ENCODE peak calls at places on chromosomes 5 and 9, in six cellular contexts. H is GM12878, Y is HepG2, P is SK-N-SH, V is H1, D is K562. O is an unnamed sample.

GRCh38 chr5:53557386-53557785 is 3.1 kb upstream of the NDUFS4 start:
- DNase-seq in H (no peak), Y (no peak), P (no peak), V (no peak), D (no peak), O (no peak)

GRCh38 chr5:32042571-32042970 is 131.5 kb downstream of the GOLPH3 start:
- DNase-seq in H (no peak), Y (no peak), P (no peak), V (no peak), D (no peak), O (no peak)

GRCh38 chr9:79220246-79220645 is 351.5 kb upstream of the TLE4 start:
- DNase-seq in H (no peak), Y (no peak), P (no peak), V (no peak), D (no peak), O (no peak)

GRCh38 chr9:86413966-86414880 is 60.0 kb upstream of the TUT7 start:
- DNase-seq in H (no peak), Y (peak; percentile 25), P (peak; percentile 49), V (no peak), D (peak; percentile 10), O (no peak)

GRCh38 chr5:73387630-73388370 is 60.8 kb downstream of the FOXD1 start:
- DNase-seq in H (peak; percentile 76), Y (no peak), P (no peak), V (no peak), D (no peak), O (peak; percentile 1)

GRCh38 chr9:79559501-79560181 is 12.1 kb upstream of the TLE4 start:
- DNase-seq in H (no peak), Y (no peak), P (peak; percentile 21), V (no peak), D (no peak), O (no peak)

GRCh38 chr9:137441289-137441934 is at the start of gene ENTPD8:
- DNase-seq in H (no peak), Y (peak; percentile 87), P (peak; percentile 89), V (peak; percentile 93), D (peak; percentile 71), O (no peak)

GRCh38 chr9:35609001-35609819 is 4.1 kb downstream of the TESK1 start:
- DNase-seq in H (no peak), Y (no peak), P (no peak), V (no peak), D (no peak), O (no peak)

GRCh38 chr9:2299156-2299842 is 284.2 kb downstream of the SMARCA2 start:
- DNase-seq in H (no peak), Y (no peak), P (no peak), V (peak; percentile 17), D (no peak), O (no peak)

GRCh38 chr5:88141695-88141979 is 127.0 kb downstream of the TMEM161B start:
- DNase-seq in H (no peak), Y (no peak), P (no peak), V (no peak), D (no peak), O (no peak)

GRCh38 chr9:127976498-127976897 is 4.3 kb downstream of the EEIG1 start:
- DNase-seq in H (no peak), Y (no peak), P (no peak), V (no peak), D (no peak), O (no peak)

GRCh38 chr9:7452378-7452777 is 347.2 kb downstream of the DMAC1 start:
- DNase-seq in H (no peak), Y (no peak), P (no peak), V (no peak), D (no peak), O (no peak)
- TF ChIP-seq GABPA in H (no peak), Y (no peak), P (no peak), V (no peak), D (no peak), O (no peak)

GRCh38 chr9:98226516-98226915 is 28.9 kb downstream of the TBC1D2 start:
- DNase-seq in H (no peak), Y (peak; percentile 76), P (no peak), V (no peak), D (no peak), O (no peak)
- TF ChIP-seq GABPA in H (no peak), Y (no peak), P (no peak), V (no peak), D (no peak), O (no peak)

DNA sequence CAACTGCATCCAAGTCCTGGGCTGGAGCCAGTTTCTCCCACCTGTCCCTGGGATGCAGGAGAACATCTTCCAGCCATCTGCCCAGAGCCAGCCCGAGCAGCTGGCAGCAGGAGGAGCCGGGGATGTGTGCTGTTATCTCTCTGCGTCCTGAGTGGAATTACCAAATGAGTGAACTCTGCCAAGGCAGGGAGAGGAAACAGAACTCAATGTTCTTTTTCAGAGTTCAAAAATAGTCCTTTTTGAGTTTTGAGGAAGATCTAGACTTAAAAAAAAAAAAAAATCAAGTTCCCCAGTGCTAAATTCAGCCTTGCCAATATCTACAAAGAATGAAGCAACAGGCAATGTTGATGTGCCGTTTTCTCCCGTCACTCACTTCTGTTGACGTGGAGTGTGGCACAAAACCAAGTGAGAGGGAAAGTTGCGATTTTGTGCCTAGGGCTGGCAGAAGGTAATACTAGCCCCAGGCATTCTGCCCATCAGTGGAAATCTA is 56.2 kb downstream of the TMOD1 start:
- DNase-seq in H (no peak), Y (no peak), P (peak; percentile 77), V (no peak), D (no peak), O (no peak)
- TF ChIP-seq GABPA in H (no peak), Y (no peak), P (no peak), V (no peak), D (no peak), O (no peak)

DNA sequence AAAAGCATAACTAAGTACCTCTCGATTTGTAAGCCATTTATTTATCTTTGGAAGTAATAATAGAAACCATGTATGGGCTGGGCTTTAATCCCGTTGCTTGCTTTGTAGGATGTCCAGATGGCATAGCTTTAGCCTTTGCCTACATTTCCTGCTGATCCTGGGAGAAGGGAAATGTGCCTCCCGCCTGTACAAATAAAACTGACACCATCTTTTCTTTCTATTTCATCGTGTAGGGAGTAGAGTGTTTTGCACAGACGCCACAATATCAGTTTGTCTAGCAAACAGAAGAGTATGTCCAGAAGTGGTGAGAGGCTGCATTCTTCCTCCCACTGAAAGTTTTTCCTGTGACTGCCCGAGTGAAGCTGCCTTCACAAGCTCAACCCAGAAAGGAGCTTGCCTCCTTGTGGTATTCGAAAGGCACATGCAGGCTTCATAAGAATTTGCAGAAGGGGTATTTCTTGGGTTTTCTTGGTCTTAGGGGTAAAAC is 24.7 kb upstream of the TJP2 start:
- DNase-seq in H (no peak), Y (no peak), P (no peak), V (peak; percentile 35), D (no peak), O (no peak)
- TF ChIP-seq GABPA in H (no peak), Y (no peak), P (no peak), V (no peak), D (no peak), O (no peak)

GRCh38 chr5:159343295-159344094 is 13.2 kb upstream of the IL12B start:
- DNase-seq in H (no peak), Y (no peak), P (no peak), V (no peak), D (no peak), O (peak; percentile 69)
- TF ChIP-seq GABPA in H (no peak), Y (no peak), P (no peak), V (no peak), D (no peak), O (no peak)

DNA sequence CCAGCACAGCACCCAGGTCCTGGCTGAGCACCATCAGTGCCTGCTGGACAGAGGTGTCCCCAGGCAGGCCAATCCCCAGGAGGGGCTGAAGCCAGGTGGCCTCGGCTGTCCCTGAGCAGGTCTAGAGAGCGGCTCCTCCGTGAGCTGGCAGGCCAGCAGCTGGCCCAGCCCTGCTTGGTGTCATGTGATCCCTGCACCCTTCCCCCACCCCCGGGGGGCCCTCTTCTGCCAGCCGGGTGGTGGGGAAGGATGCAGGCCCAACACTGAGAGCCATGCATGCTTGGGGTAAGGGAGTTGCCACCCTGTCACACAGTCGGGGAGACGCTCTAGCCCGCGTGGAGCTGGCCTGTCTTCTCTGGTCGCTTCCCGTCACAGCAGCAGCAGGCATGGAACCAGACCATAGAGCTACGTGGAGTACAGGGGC is 7.1 kb downstream of the RALGDS start:
- DNase-seq in H (no peak), Y (no peak), P (peak; percentile 83), V (no peak), D (no peak), O (no peak)
- TF ChIP-seq GABPA in H (no peak), Y (no peak), P (no peak), V (no peak), D (no peak), O (no peak)

O was measured in HL-60.